ENCODE peak calls at places on chromosome 9, in nine cellular contexts. One of them, this sample, is unnamed. For H3K4me1, the result is how much of the 10 kb centered on the place peaks cover.

GRCh38 chr9:13962006-13962405 is 351.9 kb downstream of the NFIB start:
- DNase-seq in breast epithelium: no peak
- DNase-seq in HCT116: no peak
- DNase-seq in uterus: no peak
- DNase-seq in K562: no peak
- DNase-seq in body of pancreas: no peak
- DNase-seq in gastrocnemius medialis: no peak
- DNase-seq in Peyer's patch: no peak
- DNase-seq in suprapubic skin: no peak
- DNase-seq in this sample: no peak

GRCh38 chr9:4366649-4367330 is 66.9 kb upstream of the GLIS3 start:
- DNase-seq in uterus: no peak
- DNase-seq in body of pancreas: peak
- DNase-seq in breast epithelium: no peak
- DNase-seq in suprapubic skin: no peak
- DNase-seq in Peyer's patch: no peak
- DNase-seq in gastrocnemius medialis: peak
- DNase-seq in K562: peak
- DNase-seq in HCT116: peak
- DNase-seq in this sample: no peak

GRCh38 chr9:33506626-33507370 is 17.3 kb upstream of the ANKRD18B start:
- DNase-seq in breast epithelium: no peak
- DNase-seq in gastrocnemius medialis: no peak
- DNase-seq in suprapubic skin: no peak
- DNase-seq in body of pancreas: no peak
- DNase-seq in Peyer's patch: no peak
- DNase-seq in uterus: no peak
- DNase-seq in HCT116: peak
- DNase-seq in K562: no peak
- DNase-seq in this sample: no peak

GRCh38 chr9:2727966-2728613 is 10.8 kb downstream of the KCNV2 start:
- DNase-seq in suprapubic skin: no peak
- DNase-seq in HCT116: peak
- DNase-seq in Peyer's patch: no peak
- DNase-seq in body of pancreas: peak
- DNase-seq in breast epithelium: no peak
- DNase-seq in uterus: peak
- DNase-seq in gastrocnemius medialis: peak
- DNase-seq in K562: peak
- DNase-seq in this sample: peak

GRCh38 chr9:16246785-16247184 is 623.7 kb downstream of the BNC2 start:
- DNase-seq in uterus: no peak
- DNase-seq in body of pancreas: no peak
- DNase-seq in Peyer's patch: no peak
- DNase-seq in gastrocnemius medialis: no peak
- DNase-seq in breast epithelium: no peak
- DNase-seq in K562: no peak
- DNase-seq in suprapubic skin: no peak
- DNase-seq in HCT116: no peak
- DNase-seq in this sample: no peak

GRCh38 chr9:116087246-116087645 is 66.3 kb upstream of the PAPPA start:
- DNase-seq in body of pancreas: peak
- DNase-seq in K562: no peak
- DNase-seq in uterus: peak
- DNase-seq in breast epithelium: peak
- DNase-seq in gastrocnemius medialis: peak
- DNase-seq in suprapubic skin: no peak
- DNase-seq in Peyer's patch: no peak
- DNase-seq in HCT116: no peak
- DNase-seq in this sample: no peak

GRCh38 chr9:115118471-115119156 is 657 bp upstream of the TNC start:
- DNase-seq in Peyer's patch: peak
- DNase-seq in suprapubic skin: no peak
- DNase-seq in uterus: peak
- DNase-seq in breast epithelium: peak
- DNase-seq in HCT116: peak
- DNase-seq in K562: no peak
- DNase-seq in body of pancreas: peak
- DNase-seq in gastrocnemius medialis: peak
- DNase-seq in this sample: peak

GRCh38 chr9:132745911-132746709 is 75.8 kb downstream of the GTF3C4 start:
- DNase-seq in breast epithelium: no peak
- DNase-seq in gastrocnemius medialis: no peak
- DNase-seq in HCT116: no peak
- DNase-seq in uterus: no peak
- DNase-seq in Peyer's patch: no peak
- DNase-seq in body of pancreas: no peak
- DNase-seq in K562: no peak
- DNase-seq in suprapubic skin: peak
- DNase-seq in this sample: no peak

GRCh38 chr9:101485873-101486692 is 47.6 kb upstream of the RNF20 start:
- DNase-seq in uterus: peak
- DNase-seq in body of pancreas: peak
- DNase-seq in K562: peak
- DNase-seq in HCT116: peak
- DNase-seq in gastrocnemius medialis: no peak
- DNase-seq in suprapubic skin: no peak
- DNase-seq in Peyer's patch: peak
- DNase-seq in breast epithelium: no peak
- DNase-seq in this sample: no peak

GRCh38 chr9:136474974-136475865 is 7.6 kb downstream of the SEC16A start:
- DNase-seq in uterus: no peak
- DNase-seq in breast epithelium: no peak
- DNase-seq in gastrocnemius medialis: no peak
- DNase-seq in suprapubic skin: no peak
- DNase-seq in Peyer's patch: no peak
- DNase-seq in HCT116: no peak
- DNase-seq in body of pancreas: no peak
- DNase-seq in K562: no peak
- DNase-seq in this sample: no peak

GRCh38 chr9:135297716-135298075 is 181.9 kb upstream of the PPP1R26 start:
- DNase-seq in breast epithelium: no peak
- DNase-seq in Peyer's patch: no peak
- DNase-seq in K562: no peak
- DNase-seq in uterus: no peak
- DNase-seq in body of pancreas: no peak
- DNase-seq in HCT116: no peak
- DNase-seq in gastrocnemius medialis: no peak
- DNase-seq in suprapubic skin: peak
- DNase-seq in this sample: no peak

GRCh38 chr9:125932012-125932411 is 184.8 kb downstream of the PBX3 start:
- DNase-seq in HCT116: peak
- DNase-seq in Peyer's patch: no peak
- DNase-seq in breast epithelium: peak
- DNase-seq in K562: no peak
- DNase-seq in gastrocnemius medialis: no peak
- DNase-seq in uterus: peak
- DNase-seq in body of pancreas: peak
- DNase-seq in suprapubic skin: no peak
- DNase-seq in this sample: no peak

DNA sequence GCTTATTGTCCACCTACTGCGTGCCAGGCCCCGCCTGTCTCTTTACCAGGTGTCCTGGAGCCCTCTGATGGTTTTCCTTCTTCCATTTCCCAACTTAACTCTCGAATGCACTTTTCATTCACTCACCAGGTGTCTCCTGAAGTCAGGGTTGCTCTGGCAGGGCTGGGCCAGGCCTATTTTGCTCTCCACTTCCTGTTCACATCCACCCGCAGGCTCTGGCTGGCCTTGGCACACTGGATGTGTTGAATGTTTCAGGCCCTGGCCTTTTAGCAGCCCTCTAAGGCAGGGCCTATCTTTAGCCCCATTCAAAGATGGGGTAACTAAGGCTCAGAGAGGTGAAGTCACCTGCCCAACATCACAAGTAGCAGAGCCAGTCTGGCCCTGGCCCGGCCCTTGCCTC is 16.4 kb downstream of the LRRC8A start:
- DNase-seq in HCT116: no peak
- DNase-seq in gastrocnemius medialis: no peak
- DNase-seq in body of pancreas: no peak
- DNase-seq in K562: no peak
- DNase-seq in uterus: no peak
- DNase-seq in Peyer's patch: no peak
- DNase-seq in suprapubic skin: peak
- DNase-seq in breast epithelium: peak
- DNase-seq in this sample: no peak
- TF ChIP-seq CTCF in HCT116: no peak
- TF ChIP-seq CTCF in gastrocnemius medialis: no peak
- TF ChIP-seq CTCF in body of pancreas: no peak
- TF ChIP-seq CTCF in K562: no peak
- TF ChIP-seq CTCF in uterus: no peak
- TF ChIP-seq CTCF in Peyer's patch: no peak
- TF ChIP-seq CTCF in suprapubic skin: no peak
- TF ChIP-seq CTCF in breast epithelium: no peak
- TF ChIP-seq CTCF in this sample: no peak

GRCh38 chr9:38044706-38045105 is 24.3 kb downstream of the SHB start:
- DNase-seq in body of pancreas: no peak
- DNase-seq in gastrocnemius medialis: no peak
- DNase-seq in uterus: no peak
- DNase-seq in suprapubic skin: no peak
- DNase-seq in K562: no peak
- DNase-seq in breast epithelium: no peak
- DNase-seq in HCT116: no peak
- DNase-seq in Peyer's patch: no peak
- DNase-seq in this sample: no peak
- H3K4me1 ChIP-seq in body of pancreas: half or more
- H3K4me1 ChIP-seq in gastrocnemius medialis: under half
- H3K4me1 ChIP-seq in uterus: under half
- H3K4me1 ChIP-seq in suprapubic skin: half or more
- H3K4me1 ChIP-seq in K562: under half
- H3K4me1 ChIP-seq in breast epithelium: under half
- H3K4me1 ChIP-seq in HCT116: half or more
- H3K4me1 ChIP-seq in Peyer's patch: under half
- H3K4me1 ChIP-seq in this sample: under half

DNA sequence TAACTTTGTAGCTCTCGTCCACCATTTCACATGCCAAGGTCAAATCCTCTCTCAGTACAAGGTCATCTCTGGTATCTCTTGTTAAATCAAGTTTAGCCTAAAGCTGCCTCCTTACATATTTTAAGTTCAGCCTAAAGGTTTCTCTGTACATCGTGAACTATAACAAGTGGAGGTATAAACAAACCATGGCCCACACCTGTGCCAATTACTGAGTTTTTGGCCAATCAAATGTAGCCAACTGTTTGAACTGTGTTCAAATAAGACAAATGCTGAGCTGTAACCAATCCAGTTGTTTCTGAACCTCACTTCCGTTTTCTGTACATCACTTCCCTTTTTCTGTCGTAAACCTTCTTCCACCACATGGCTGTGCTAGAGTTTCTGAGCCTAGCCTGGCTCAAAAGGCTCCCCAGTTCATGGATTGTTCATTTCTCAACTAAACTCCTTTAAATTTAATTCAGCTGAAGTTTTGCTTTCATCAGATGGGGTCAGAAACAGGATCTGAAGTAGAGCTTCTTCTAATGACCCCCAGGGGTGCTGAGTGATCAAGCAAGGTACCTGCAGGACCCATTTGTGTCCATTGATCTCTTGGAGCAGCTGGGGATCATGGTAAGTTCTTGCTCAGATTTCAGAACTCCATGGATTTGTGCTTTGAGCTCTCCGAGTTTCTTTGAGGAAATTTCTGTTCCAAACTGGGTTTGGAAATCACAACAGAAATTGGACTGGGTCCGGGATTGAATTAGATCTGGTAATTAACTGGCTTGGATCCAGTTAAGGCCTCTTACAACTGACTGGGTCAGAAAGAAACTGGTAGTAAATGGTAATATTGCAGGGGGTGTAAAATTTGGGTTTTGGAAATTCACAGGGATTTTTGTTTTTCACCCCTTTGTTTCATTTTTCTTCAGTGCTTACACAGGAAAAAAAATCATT is 11.0 kb upstream of the NANS start:
- DNase-seq in HCT116: peak
- DNase-seq in breast epithelium: no peak
- DNase-seq in body of pancreas: peak
- DNase-seq in Peyer's patch: no peak
- DNase-seq in uterus: no peak
- DNase-seq in suprapubic skin: no peak
- DNase-seq in gastrocnemius medialis: no peak
- DNase-seq in K562: peak
- DNase-seq in this sample: no peak
- TF ChIP-seq POLR2A in HCT116: peak
- TF ChIP-seq POLR2A in breast epithelium: no peak
- TF ChIP-seq POLR2A in body of pancreas: no peak
- TF ChIP-seq POLR2A in Peyer's patch: no peak
- TF ChIP-seq POLR2A in uterus: no peak
- TF ChIP-seq POLR2A in suprapubic skin: no peak
- TF ChIP-seq POLR2A in gastrocnemius medialis: no peak
- TF ChIP-seq POLR2A in K562: peak
- TF ChIP-seq POLR2A in this sample: no peak

GRCh38 chr9:109198736-109199384 is 31.8 kb upstream of the FRRS1L start:
- DNase-seq in Peyer's patch: no peak
- DNase-seq in gastrocnemius medialis: no peak
- DNase-seq in body of pancreas: no peak
- DNase-seq in suprapubic skin: no peak
- DNase-seq in K562: peak
- DNase-seq in uterus: no peak
- DNase-seq in breast epithelium: no peak
- DNase-seq in HCT116: peak
- DNase-seq in this sample: no peak
- TF ChIP-seq CTCF in Peyer's patch: no peak
- TF ChIP-seq CTCF in gastrocnemius medialis: no peak
- TF ChIP-seq CTCF in body of pancreas: no peak
- TF ChIP-seq CTCF in suprapubic skin: no peak
- TF ChIP-seq CTCF in K562: peak
- TF ChIP-seq CTCF in uterus: no peak
- TF ChIP-seq CTCF in breast epithelium: no peak
- TF ChIP-seq CTCF in HCT116: peak
- TF ChIP-seq CTCF in this sample: no peak

GRCh38 chr9:98378206-98379193 is 123.1 kb upstream of the TBC1D2 start:
- DNase-seq in body of pancreas: no peak
- DNase-seq in Peyer's patch: no peak
- DNase-seq in suprapubic skin: peak
- DNase-seq in gastrocnemius medialis: no peak
- DNase-seq in uterus: no peak
- DNase-seq in HCT116: no peak
- DNase-seq in K562: peak
- DNase-seq in breast epithelium: no peak
- DNase-seq in this sample: no peak
- H3K4me1 ChIP-seq in body of pancreas: under half
- H3K4me1 ChIP-seq in Peyer's patch: under half
- H3K4me1 ChIP-seq in suprapubic skin: under half
- H3K4me1 ChIP-seq in gastrocnemius medialis: under half
- H3K4me1 ChIP-seq in uterus: under half
- H3K4me1 ChIP-seq in HCT116: under half
- H3K4me1 ChIP-seq in K562: under half
- H3K4me1 ChIP-seq in breast epithelium: under half
- H3K4me1 ChIP-seq in this sample: under half

This sample was measured in tibial nerve.